ENCODE peak calls at places on chromosomes 2 and 18, in six cellular contexts. T is astrocyte of the cerebellum, P is neural progenitor cell, N is left lung, K is IMR-90, R is upper lobe of left lung. D is an unnamed sample.

GRCh38 chr18:43805646-43806194 is 528.4 kb upstream of the SYT4 start:
- DNase-seq in K (no peak), R (no peak), P (no peak), N (peak; percentile 41), T (no peak), D (peak; percentile 38)

GRCh38 chr18:59096098-59096779 is 43.4 kb upstream of the SEC11C start:
- DNase-seq in R (no peak), K (no peak), N (no peak), P (peak; percentile 48), T (no peak), D (no peak)

GRCh38 chr2:104443137-104443536 is 410.8 kb upstream of the POU3F3 start:
- DNase-seq in R (no peak), P (no peak), T (no peak), N (no peak), K (no peak), D (no peak)

GRCh38 chr2:202486351-202486750 is 110.2 kb downstream of the BMPR2 start:
- DNase-seq in N (no peak), R (no peak), T (no peak), P (no peak), K (no peak), D (no peak)

GRCh38 chr18:32289480-32290075 is 99.7 kb downstream of the MEP1B start:
- DNase-seq in T (peak; percentile 60), N (no peak), R (no peak), P (peak; percentile 77), K (peak; percentile 72), D (peak; percentile 56)

GRCh38 chr2:122515731-122516130 is 760.3 kb downstream of the TSN start:
- DNase-seq in T (no peak), N (no peak), K (no peak), R (no peak), P (peak; percentile 28), D (no peak)

GRCh38 chr2:223759569-223760430 is 77.6 kb downstream of the AP1S3 start:
- DNase-seq in N (no peak), R (no peak), K (peak; percentile 54), P (no peak), T (no peak), D (peak; percentile 15)

GRCh38 chr2:217597140-217597539 is 405.7 kb downstream of the TNS1 start:
- DNase-seq in T (no peak), N (no peak), R (no peak), K (no peak), P (no peak), D (no peak)

GRCh38 chr2:241803387-241804325 is 5.3 kb upstream of the NEU4 start:
- DNase-seq in K (peak; percentile 31), R (peak; percentile 88), T (no peak), P (no peak), N (peak; percentile 43), D (no peak)

GRCh38 chr2:176473177-176473576 is 203.9 kb downstream of the MTX2 start:
- DNase-seq in T (no peak), N (no peak), R (no peak), K (peak; percentile 25), P (no peak), D (no peak)

GRCh38 chr2:133044556-133044955 is 374.6 kb upstream of the LYPD1 start:
- DNase-seq in T (no peak), N (no peak), P (no peak), K (no peak), R (no peak), D (no peak)

GRCh38 chr2:41930807-41931566 is 116.8 kb upstream of the PKDCC start:
- DNase-seq in T (no peak), R (no peak), P (no peak), N (no peak), K (no peak), D (no peak)

GRCh38 chr2:239666855-239667376 is 266.1 kb upstream of the HDAC4 start:
- DNase-seq in N (no peak), K (no peak), P (no peak), R (no peak), T (no peak), D (no peak)
- TF ChIP-seq CTCF in N (no peak), K (no peak), P (no peak), R (no peak), T (no peak), D (no peak)

GRCh38 chr2:46097714-46098480 is 199.3 kb upstream of the EPAS1 start:
- DNase-seq in N (peak; percentile 71), R (no peak), P (no peak), T (peak; percentile 99), K (peak; percentile 100), D (peak; percentile 99)
- H3K4me3 ChIP-seq in N (no peak overlapping the region), R (no peak overlapping the region), P (no peak overlapping the region), T (no peak overlapping the region), K (no peak overlapping the region), D (no peak overlapping the region)

GRCh38 chr2:135985018-135985825 is at the start of gene DARS1:
- DNase-seq in T (peak; percentile 76), N (peak; percentile 95), P (peak; percentile 97), K (peak; percentile 91), R (peak; percentile 95), D (peak; percentile 73)
- TF ChIP-seq CTCF in T (no peak), N (no peak), P (no peak), K (no peak), R (no peak), D (no peak)

DNA sequence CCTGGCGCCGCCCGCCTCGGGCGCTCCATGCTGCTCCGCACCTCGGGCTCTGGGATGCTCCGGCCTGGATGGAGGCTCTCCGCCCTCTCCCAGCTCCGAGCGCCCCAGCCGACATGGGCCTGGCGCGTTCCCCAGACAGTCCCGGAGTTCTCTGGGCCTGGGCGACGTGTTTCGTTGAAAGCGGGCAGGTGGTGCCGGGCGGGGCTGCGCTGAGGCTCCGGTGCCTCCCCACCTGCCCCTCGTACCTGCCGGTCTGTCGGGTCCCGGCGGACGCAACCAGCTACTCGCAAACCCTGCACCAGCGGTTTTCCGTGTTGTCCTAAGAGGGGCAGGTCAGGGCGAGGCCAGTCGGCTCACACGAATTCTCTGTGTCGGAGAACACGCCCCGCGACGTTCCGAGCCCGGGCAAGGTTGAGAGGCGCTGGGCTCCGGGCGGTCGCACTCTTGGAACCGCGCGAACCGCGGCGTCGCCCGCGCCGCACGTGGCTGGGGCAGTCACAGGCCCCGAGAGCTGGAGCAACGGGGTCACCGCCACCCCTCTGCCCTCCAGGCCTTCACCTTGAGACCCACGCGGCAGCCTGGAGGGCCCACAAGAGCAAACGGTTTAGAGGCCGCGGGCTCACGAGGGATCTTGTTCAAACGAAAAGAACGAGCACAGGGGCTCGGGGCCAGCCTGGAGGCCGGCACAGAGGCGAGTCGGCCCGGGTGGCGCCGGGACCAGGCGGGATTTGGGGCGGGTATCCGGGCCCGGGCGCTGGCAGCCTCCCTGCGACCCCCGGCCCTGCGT is 4.2 kb upstream of the SIX2 start:
- DNase-seq in N (no peak), K (no peak), R (peak; percentile 85), P (peak; percentile 59), T (no peak), D (no peak)
- H3K4me3 ChIP-seq in N (peak overlapping the region; percentile 11), K (no peak overlapping the region), R (peak overlapping the region; percentile 7), P (peak overlapping the region; percentile 58), T (peak overlapping the region; percentile 28), D (peak overlapping the region; percentile 20)

DNA sequence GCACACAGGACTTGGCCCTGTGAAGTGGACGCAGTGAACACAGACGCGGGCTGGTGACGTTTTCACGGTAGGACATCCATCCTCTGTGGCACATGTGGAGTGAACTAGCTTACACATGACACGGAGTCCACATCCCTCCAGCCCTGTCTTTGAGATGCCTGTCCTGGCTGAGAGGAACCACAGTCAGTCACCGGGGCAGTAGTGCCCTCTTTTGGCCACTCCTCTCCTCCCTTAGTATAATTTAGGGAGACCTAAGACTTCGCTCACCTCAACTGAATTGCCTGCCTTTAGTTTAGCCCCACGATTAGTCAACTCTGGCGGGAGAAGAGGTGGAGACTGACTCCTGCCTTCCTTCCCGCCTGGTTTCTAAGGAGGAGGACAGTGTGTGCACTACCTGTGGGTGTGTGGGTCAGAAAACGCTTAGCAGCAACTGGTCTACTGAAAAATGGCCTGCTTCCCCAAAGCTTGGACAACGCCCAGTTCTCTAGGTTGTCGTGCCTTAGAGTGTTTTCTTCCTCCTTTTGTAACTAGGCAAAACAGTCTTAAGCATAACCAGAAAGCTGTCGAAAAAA is 70.6 kb downstream of the MBP start:
- DNase-seq in P (peak; percentile 57), T (no peak), N (peak; percentile 66), K (no peak), R (no peak), D (no peak)
- TF ChIP-seq CTCF in P (peak; percentile 59), T (no peak), N (no peak), K (no peak), R (no peak), D (peak; percentile 3)

GRCh38 chr2:70888389-70888924 is 47.2 kb upstream of the ATP6V1B1 start:
- DNase-seq in P (peak; percentile 13), K (no peak), T (no peak), N (no peak), R (no peak), D (no peak)
- H3K4me3 ChIP-seq in P (no peak overlapping the region), K (no peak overlapping the region), T (no peak overlapping the region), N (no peak overlapping the region), R (no peak overlapping the region), D (no peak overlapping the region)

GRCh38 chr2:145829931-145830330 is 1310.0 kb upstream of the ZEB2 start:
- DNase-seq in N (no peak), K (no peak), P (no peak), R (no peak), T (no peak), D (no peak)

GRCh38 chr2:145832681-145833080 is 1312.8 kb upstream of the ZEB2 start:
- DNase-seq in P (no peak), R (no peak), T (no peak), N (no peak), K (no peak), D (no peak)

GRCh38 chr2:145836986-145837385 is 1317.1 kb upstream of the ZEB2 start:
- DNase-seq in P (no peak), T (no peak), K (no peak), N (no peak), R (no peak), D (no peak)

DNA sequence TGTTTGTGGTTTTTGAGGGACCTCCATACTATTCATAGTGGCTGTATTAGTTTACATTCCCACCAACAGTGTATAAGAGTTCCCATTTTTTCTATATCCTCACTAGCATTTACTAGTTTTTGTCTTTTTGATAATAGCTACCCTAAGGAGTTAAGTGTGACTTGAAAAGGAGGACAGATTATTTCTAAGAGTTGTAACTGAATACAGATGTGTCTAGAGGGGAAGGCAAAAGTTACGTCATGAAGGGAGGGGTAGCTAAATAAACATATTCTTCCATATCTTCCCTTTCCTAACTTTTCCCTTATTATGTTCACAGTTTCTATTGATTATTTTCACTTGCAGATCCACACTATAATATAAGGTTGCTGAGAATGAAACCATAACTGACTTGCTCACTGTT is 1315.7 kb upstream of the ZEB2 start:
- DNase-seq in P (no peak), R (no peak), K (no peak), N (no peak), T (no peak), D (peak; percentile 10)
- TF ChIP-seq CTCF in P (no peak), R (no peak), K (no peak), N (no peak), T (no peak), D (no peak)

DNA sequence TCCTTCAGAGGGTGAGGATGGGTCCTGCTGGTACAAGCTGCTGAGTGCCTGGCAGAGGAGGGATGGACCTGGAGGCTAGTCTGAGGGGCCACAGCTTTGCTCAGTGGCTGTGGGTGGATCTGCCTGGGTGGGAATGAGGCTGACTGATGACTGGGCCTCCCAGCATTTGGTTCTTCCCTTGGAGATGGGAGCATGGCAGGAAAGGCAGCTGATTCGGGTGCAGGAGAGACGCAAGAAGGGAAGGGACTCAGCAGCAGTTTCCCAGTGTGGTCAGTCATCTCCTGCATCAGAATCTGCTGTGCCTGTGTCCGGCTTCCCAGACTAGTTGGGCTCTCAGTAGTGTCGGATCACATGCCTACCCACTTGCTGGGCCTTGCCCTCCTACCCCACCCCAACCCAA is 7.3 kb downstream of the WIPF1 start:
- DNase-seq in N (no peak), P (no peak), T (no peak), R (no peak), K (no peak), D (no peak)
- H3K4me3 ChIP-seq in N (no peak overlapping the region), P (no peak overlapping the region), T (no peak overlapping the region), R (no peak overlapping the region), K (no peak overlapping the region), D (no peak overlapping the region)

GRCh38 chr2:178395295-178395694 is 55.7 kb downstream of the PRKRA start:
- DNase-seq in P (no peak), T (no peak), N (no peak), R (no peak), K (no peak), D (no peak)
- TF ChIP-seq CTCF in P (no peak), T (no peak), N (no peak), R (no peak), K (no peak), D (no peak)

D was measured in HFF-Myc.